ENCODE peak calls at places on chromosomes 5 and 9, in eight cellular contexts. One of them, this sample, is unnamed.

GRCh38 chr5:145762833-145763232 is 72.3 kb downstream of the PRELID2 start:
- DNase-seq in NB4: no peak
- DNase-seq in suprapubic skin: no peak
- DNase-seq in heart left ventricle: no peak
- DNase-seq in tibial nerve: no peak
- DNase-seq in uterus: no peak
- DNase-seq in HCT116: no peak
- DNase-seq in adrenal gland: no peak
- DNase-seq in this sample: no peak

GRCh38 chr5:132825165-132825823 is 5.2 kb downstream of the SHROOM1 start:
- DNase-seq in adrenal gland: no peak
- DNase-seq in heart left ventricle: no peak
- DNase-seq in uterus: no peak
- DNase-seq in tibial nerve: no peak
- DNase-seq in HCT116: no peak
- DNase-seq in suprapubic skin: no peak
- DNase-seq in NB4: no peak
- DNase-seq in this sample: no peak

GRCh38 chr9:7226007-7226670 is 468.4 kb downstream of the KDM4C start:
- DNase-seq in tibial nerve: no peak
- DNase-seq in NB4: no peak
- DNase-seq in uterus: no peak
- DNase-seq in suprapubic skin: no peak
- DNase-seq in HCT116: no peak
- DNase-seq in adrenal gland: no peak
- DNase-seq in heart left ventricle: no peak
- DNase-seq in this sample: no peak

GRCh38 chr5:11851402-11851801 is 52.8 kb downstream of the CTNND2 start:
- DNase-seq in NB4: no peak
- DNase-seq in heart left ventricle: no peak
- DNase-seq in adrenal gland: no peak
- DNase-seq in tibial nerve: no peak
- DNase-seq in HCT116: no peak
- DNase-seq in uterus: no peak
- DNase-seq in suprapubic skin: no peak
- DNase-seq in this sample: no peak

GRCh38 chr5:136998864-136999263 is 500.3 kb downstream of the SPOCK1 start:
- DNase-seq in adrenal gland: no peak
- DNase-seq in suprapubic skin: no peak
- DNase-seq in HCT116: no peak
- DNase-seq in uterus: no peak
- DNase-seq in tibial nerve: no peak
- DNase-seq in heart left ventricle: no peak
- DNase-seq in NB4: no peak
- DNase-seq in this sample: no peak

GRCh38 chr5:172548981-172549707 is 91.9 kb upstream of the NEURL1B start:
- DNase-seq in HCT116: no peak
- DNase-seq in heart left ventricle: peak
- DNase-seq in uterus: peak
- DNase-seq in adrenal gland: no peak
- DNase-seq in NB4: no peak
- DNase-seq in tibial nerve: no peak
- DNase-seq in suprapubic skin: peak
- DNase-seq in this sample: no peak

GRCh38 chr5:1785984-1786383 is 13.7 kb downstream of the MRPL36 start:
- DNase-seq in uterus: no peak
- DNase-seq in HCT116: no peak
- DNase-seq in heart left ventricle: no peak
- DNase-seq in NB4: no peak
- DNase-seq in suprapubic skin: peak
- DNase-seq in adrenal gland: no peak
- DNase-seq in tibial nerve: no peak
- DNase-seq in this sample: no peak

GRCh38 chr5:6250121-6250520 is 128.2 kb downstream of the MED10 start:
- DNase-seq in HCT116: no peak
- DNase-seq in adrenal gland: no peak
- DNase-seq in suprapubic skin: no peak
- DNase-seq in tibial nerve: no peak
- DNase-seq in heart left ventricle: no peak
- DNase-seq in NB4: no peak
- DNase-seq in uterus: no peak
- DNase-seq in this sample: no peak

GRCh38 chr9:115093550-115093949 is 24.4 kb downstream of the TNC start:
- DNase-seq in HCT116: no peak
- DNase-seq in uterus: no peak
- DNase-seq in tibial nerve: no peak
- DNase-seq in adrenal gland: no peak
- DNase-seq in NB4: no peak
- DNase-seq in heart left ventricle: no peak
- DNase-seq in suprapubic skin: no peak
- DNase-seq in this sample: no peak

GRCh38 chr9:115099891-115100290 is 18.1 kb downstream of the TNC start:
- DNase-seq in heart left ventricle: no peak
- DNase-seq in uterus: no peak
- DNase-seq in tibial nerve: no peak
- DNase-seq in suprapubic skin: no peak
- DNase-seq in HCT116: no peak
- DNase-seq in adrenal gland: no peak
- DNase-seq in NB4: no peak
- DNase-seq in this sample: no peak

GRCh38 chr9:115103746-115104477 is 14.0 kb downstream of the TNC start:
- DNase-seq in suprapubic skin: no peak
- DNase-seq in NB4: no peak
- DNase-seq in tibial nerve: no peak
- DNase-seq in HCT116: no peak
- DNase-seq in heart left ventricle: no peak
- DNase-seq in adrenal gland: no peak
- DNase-seq in uterus: no peak
- DNase-seq in this sample: no peak

GRCh38 chr9:115098226-115098965 is 19.6 kb downstream of the TNC start:
- DNase-seq in suprapubic skin: no peak
- DNase-seq in uterus: no peak
- DNase-seq in HCT116: no peak
- DNase-seq in NB4: no peak
- DNase-seq in tibial nerve: no peak
- DNase-seq in heart left ventricle: no peak
- DNase-seq in adrenal gland: no peak
- DNase-seq in this sample: no peak
- TF ChIP-seq POLR2A in suprapubic skin: no peak
- TF ChIP-seq POLR2A in uterus: no peak
- TF ChIP-seq POLR2A in HCT116: no peak
- TF ChIP-seq POLR2A in NB4: no peak
- TF ChIP-seq POLR2A in tibial nerve: no peak
- TF ChIP-seq POLR2A in heart left ventricle: no peak
- TF ChIP-seq POLR2A in adrenal gland: no peak
- TF ChIP-seq POLR2A in this sample: no peak

GRCh38 chr9:131181091-131181681 is 55.8 kb downstream of the NUP214 start:
- DNase-seq in NB4: peak
- DNase-seq in HCT116: no peak
- DNase-seq in heart left ventricle: no peak
- DNase-seq in adrenal gland: no peak
- DNase-seq in tibial nerve: no peak
- DNase-seq in suprapubic skin: no peak
- DNase-seq in uterus: no peak
- DNase-seq in this sample: no peak

GRCh38 chr9:131178895-131179294 is 53.5 kb downstream of the NUP214 start:
- DNase-seq in HCT116: no peak
- DNase-seq in NB4: no peak
- DNase-seq in uterus: no peak
- DNase-seq in tibial nerve: no peak
- DNase-seq in heart left ventricle: no peak
- DNase-seq in suprapubic skin: no peak
- DNase-seq in adrenal gland: no peak
- DNase-seq in this sample: no peak

GRCh38 chr9:131178382-131178781 is 53.0 kb downstream of the NUP214 start:
- DNase-seq in suprapubic skin: peak
- DNase-seq in NB4: peak
- DNase-seq in heart left ventricle: peak
- DNase-seq in uterus: peak
- DNase-seq in tibial nerve: peak
- DNase-seq in HCT116: peak
- DNase-seq in adrenal gland: peak
- DNase-seq in this sample: peak

GRCh38 chr9:131179561-131180219 is 54.3 kb downstream of the NUP214 start:
- DNase-seq in suprapubic skin: no peak
- DNase-seq in NB4: no peak
- DNase-seq in heart left ventricle: no peak
- DNase-seq in HCT116: no peak
- DNase-seq in tibial nerve: no peak
- DNase-seq in uterus: no peak
- DNase-seq in adrenal gland: no peak
- DNase-seq in this sample: no peak

DNA sequence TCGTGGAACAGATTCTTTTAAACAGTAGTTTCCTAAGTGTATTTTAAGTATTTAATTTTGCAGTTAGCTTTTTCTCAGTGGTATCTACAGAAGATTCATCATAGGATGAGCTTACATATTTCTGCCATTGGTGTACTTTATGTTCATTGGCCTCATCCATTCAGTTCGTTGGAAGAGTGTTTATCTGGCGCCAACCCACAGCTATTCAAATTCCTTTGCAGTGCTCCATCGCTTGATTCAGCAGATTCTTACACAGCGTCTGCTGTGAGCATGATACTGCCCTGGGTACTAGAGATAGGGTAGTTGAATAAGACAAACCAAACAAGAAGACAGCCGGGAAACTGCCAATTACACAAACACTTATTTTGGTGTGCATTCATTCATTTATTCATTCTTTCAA is 55.1 kb downstream of the NUP214 start:
- DNase-seq in uterus: no peak
- DNase-seq in heart left ventricle: no peak
- DNase-seq in HCT116: no peak
- DNase-seq in tibial nerve: no peak
- DNase-seq in suprapubic skin: no peak
- DNase-seq in NB4: no peak
- DNase-seq in adrenal gland: no peak
- DNase-seq in this sample: no peak
- TF ChIP-seq POLR2A in uterus: no peak
- TF ChIP-seq POLR2A in heart left ventricle: no peak
- TF ChIP-seq POLR2A in HCT116: no peak
- TF ChIP-seq POLR2A in tibial nerve: no peak
- TF ChIP-seq POLR2A in suprapubic skin: no peak
- TF ChIP-seq POLR2A in NB4: no peak
- TF ChIP-seq POLR2A in adrenal gland: no peak
- TF ChIP-seq POLR2A in this sample: no peak

GRCh38 chr9:91359734-91360470 is 1.8 kb downstream of the AUH start:
- DNase-seq in heart left ventricle: no peak
- DNase-seq in suprapubic skin: no peak
- DNase-seq in uterus: no peak
- DNase-seq in tibial nerve: no peak
- DNase-seq in HCT116: no peak
- DNase-seq in adrenal gland: no peak
- DNase-seq in NB4: no peak
- DNase-seq in this sample: no peak

GRCh38 chr9:91362212-91362611 is 494 bp upstream of the AUH start:
- DNase-seq in HCT116: no peak
- DNase-seq in adrenal gland: no peak
- DNase-seq in NB4: no peak
- DNase-seq in uterus: no peak
- DNase-seq in heart left ventricle: no peak
- DNase-seq in suprapubic skin: no peak
- DNase-seq in tibial nerve: no peak
- DNase-seq in this sample: no peak

GRCh38 chr9:91360551-91361293 is 996 bp downstream of the AUH start:
- DNase-seq in uterus: no peak
- DNase-seq in NB4: no peak
- DNase-seq in heart left ventricle: no peak
- DNase-seq in tibial nerve: no peak
- DNase-seq in suprapubic skin: no peak
- DNase-seq in HCT116: no peak
- DNase-seq in adrenal gland: no peak
- DNase-seq in this sample: no peak

GRCh38 chr9:91364005-91364404 is 2.3 kb upstream of the AUH start:
- DNase-seq in heart left ventricle: no peak
- DNase-seq in adrenal gland: no peak
- DNase-seq in uterus: no peak
- DNase-seq in HCT116: no peak
- DNase-seq in tibial nerve: no peak
- DNase-seq in NB4: no peak
- DNase-seq in suprapubic skin: no peak
- DNase-seq in this sample: no peak

GRCh38 chr9:91361294-91362201 is at the start of gene AUH:
- DNase-seq in uterus: peak
- DNase-seq in adrenal gland: peak
- DNase-seq in tibial nerve: peak
- DNase-seq in heart left ventricle: peak
- DNase-seq in HCT116: peak
- DNase-seq in NB4: peak
- DNase-seq in suprapubic skin: peak
- DNase-seq in this sample: peak
- TF ChIP-seq POLR2A in uterus: peak
- TF ChIP-seq POLR2A in adrenal gland: peak
- TF ChIP-seq POLR2A in tibial nerve: peak
- TF ChIP-seq POLR2A in heart left ventricle: peak
- TF ChIP-seq POLR2A in HCT116: no peak
- TF ChIP-seq POLR2A in NB4: peak
- TF ChIP-seq POLR2A in suprapubic skin: no peak
- TF ChIP-seq POLR2A in this sample: peak

GRCh38 chr5:124080256-124080655 is 568.3 kb downstream of the CSNK1G3 start:
- DNase-seq in uterus: no peak
- DNase-seq in tibial nerve: no peak
- DNase-seq in NB4: no peak
- DNase-seq in suprapubic skin: no peak
- DNase-seq in adrenal gland: no peak
- DNase-seq in HCT116: no peak
- DNase-seq in heart left ventricle: no peak
- DNase-seq in this sample: no peak

GRCh38 chr5:124074500-124074899 is 562.5 kb downstream of the CSNK1G3 start:
- DNase-seq in HCT116: no peak
- DNase-seq in adrenal gland: no peak
- DNase-seq in heart left ventricle: no peak
- DNase-seq in NB4: no peak
- DNase-seq in suprapubic skin: no peak
- DNase-seq in uterus: no peak
- DNase-seq in tibial nerve: no peak
- DNase-seq in this sample: no peak

GRCh38 chr5:124079062-124079461 is 567.1 kb downstream of the CSNK1G3 start:
- DNase-seq in heart left ventricle: no peak
- DNase-seq in uterus: no peak
- DNase-seq in tibial nerve: no peak
- DNase-seq in suprapubic skin: no peak
- DNase-seq in HCT116: no peak
- DNase-seq in NB4: no peak
- DNase-seq in adrenal gland: no peak
- DNase-seq in this sample: no peak
- TF ChIP-seq POLR2A in heart left ventricle: no peak
- TF ChIP-seq POLR2A in uterus: no peak
- TF ChIP-seq POLR2A in tibial nerve: no peak
- TF ChIP-seq POLR2A in suprapubic skin: no peak
- TF ChIP-seq POLR2A in HCT116: no peak
- TF ChIP-seq POLR2A in NB4: no peak
- TF ChIP-seq POLR2A in adrenal gland: no peak
- TF ChIP-seq POLR2A in this sample: no peak

DNA sequence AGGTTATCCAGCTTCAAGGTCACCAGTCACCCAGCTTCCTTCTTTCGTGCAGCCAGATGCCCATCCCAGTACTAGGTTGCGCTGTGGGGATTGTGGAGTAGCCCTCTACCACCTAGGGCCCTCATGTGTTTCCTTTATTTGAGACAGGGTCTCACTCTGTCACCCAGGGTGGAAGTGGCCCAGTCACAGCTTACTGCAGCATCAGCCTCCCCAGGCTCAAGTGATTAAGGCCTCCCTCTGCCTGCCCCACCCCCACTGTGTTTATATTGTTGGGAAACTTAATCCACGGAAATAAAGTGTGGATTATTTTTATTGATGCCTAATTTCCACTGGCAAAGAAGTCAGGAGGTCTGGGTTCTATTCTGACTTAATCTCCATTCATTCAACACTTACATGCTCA is 4.3 kb downstream of the IL17B start:
- DNase-seq in uterus: no peak
- DNase-seq in adrenal gland: no peak
- DNase-seq in NB4: no peak
- DNase-seq in tibial nerve: no peak
- DNase-seq in HCT116: no peak
- DNase-seq in suprapubic skin: no peak
- DNase-seq in heart left ventricle: no peak
- DNase-seq in this sample: no peak
- TF ChIP-seq POLR2A in uterus: no peak
- TF ChIP-seq POLR2A in adrenal gland: no peak
- TF ChIP-seq POLR2A in NB4: no peak
- TF ChIP-seq POLR2A in tibial nerve: no peak
- TF ChIP-seq POLR2A in HCT116: no peak
- TF ChIP-seq POLR2A in suprapubic skin: no peak
- TF ChIP-seq POLR2A in heart left ventricle: no peak
- TF ChIP-seq POLR2A in this sample: no peak

This sample was measured in H54.